ENCODE peak calls at places on chromosomes 2 and 18, in eight cellular contexts. One of them, this sample, is unnamed.

GRCh38 chr2:94725543-94725942 is 145.7 kb upstream of the TEKT4 start:
- DNase-seq in H9: no peak
- DNase-seq in mesendoderm: no peak
- DNase-seq in mammary epithelial cell: no peak
- DNase-seq in osteoblast: no peak
- DNase-seq in HCT116: no peak
- DNase-seq in astrocyte: no peak
- DNase-seq in endothelial cell of umbilical vein: no peak
- DNase-seq in this sample: no peak

GRCh38 chr2:68907923-68908253 is 36.7 kb upstream of the BMP10 start:
- DNase-seq in H9: no peak
- DNase-seq in mesendoderm: no peak
- DNase-seq in mammary epithelial cell: no peak
- DNase-seq in osteoblast: no peak
- DNase-seq in HCT116: no peak
- DNase-seq in astrocyte: no peak
- DNase-seq in endothelial cell of umbilical vein: no peak
- DNase-seq in this sample: no peak

GRCh38 chr2:38622210-38622609 is 19.5 kb upstream of the HNRNPLL start:
- DNase-seq in H9: no peak
- DNase-seq in mesendoderm: no peak
- DNase-seq in mammary epithelial cell: no peak
- DNase-seq in osteoblast: peak; percentile 41
- DNase-seq in HCT116: no peak
- DNase-seq in astrocyte: no peak
- DNase-seq in endothelial cell of umbilical vein: no peak
- DNase-seq in this sample: no peak

GRCh38 chr2:460861-461260 is 173.0 kb upstream of the ALKAL2 start:
- DNase-seq in H9: peak; percentile 1
- DNase-seq in mesendoderm: no peak
- DNase-seq in mammary epithelial cell: peak; percentile 9
- DNase-seq in osteoblast: no peak
- DNase-seq in HCT116: no peak
- DNase-seq in astrocyte: peak; percentile 39
- DNase-seq in endothelial cell of umbilical vein: no peak
- DNase-seq in this sample: peak; percentile 65

GRCh38 chr18:74791501-74792188 is 194.0 kb downstream of the ZNF407 start:
- DNase-seq in H9: no peak
- DNase-seq in mesendoderm: no peak
- DNase-seq in mammary epithelial cell: no peak
- DNase-seq in osteoblast: no peak
- DNase-seq in HCT116: no peak
- DNase-seq in astrocyte: no peak
- DNase-seq in endothelial cell of umbilical vein: no peak
- DNase-seq in this sample: no peak

GRCh38 chr18:79962311-79962710 is 2.1 kb upstream of the HSBP1L1 start:
- DNase-seq in H9: no peak
- DNase-seq in mesendoderm: no peak
- DNase-seq in mammary epithelial cell: peak; percentile 79
- DNase-seq in osteoblast: peak; percentile 98
- DNase-seq in HCT116: peak; percentile 33
- DNase-seq in astrocyte: peak; percentile 74
- DNase-seq in endothelial cell of umbilical vein: no peak
- DNase-seq in this sample: peak; percentile 87

GRCh38 chr2:212871597-212871996 is 279.8 kb downstream of the IKZF2 start:
- DNase-seq in H9: no peak
- DNase-seq in mesendoderm: no peak
- DNase-seq in mammary epithelial cell: no peak
- DNase-seq in osteoblast: no peak
- DNase-seq in HCT116: no peak
- DNase-seq in astrocyte: no peak
- DNase-seq in endothelial cell of umbilical vein: no peak
- DNase-seq in this sample: no peak

GRCh38 chr2:121093735-121094520 is 191.1 kb downstream of the TFCP2L1 start:
- DNase-seq in H9: no peak
- DNase-seq in mesendoderm: no peak
- DNase-seq in mammary epithelial cell: no peak
- DNase-seq in osteoblast: no peak
- DNase-seq in HCT116: no peak
- DNase-seq in astrocyte: no peak
- DNase-seq in endothelial cell of umbilical vein: no peak
- DNase-seq in this sample: no peak

GRCh38 chr2:96538487-96539214 is 2.1 kb downstream of the ARID5A start:
- DNase-seq in H9: peak; percentile 91
- DNase-seq in mesendoderm: peak; percentile 64
- DNase-seq in mammary epithelial cell: peak; percentile 32
- DNase-seq in osteoblast: peak; percentile 44
- DNase-seq in HCT116: no peak
- DNase-seq in astrocyte: peak; percentile 18
- DNase-seq in endothelial cell of umbilical vein: peak; percentile 88
- DNase-seq in this sample: no peak

GRCh38 chr2:148658807-148659722 is 14.5 kb downstream of the EPC2 start:
- DNase-seq in H9: no peak
- DNase-seq in mesendoderm: peak; percentile 60
- DNase-seq in mammary epithelial cell: peak; percentile 67
- DNase-seq in osteoblast: no peak
- DNase-seq in HCT116: no peak
- DNase-seq in astrocyte: peak; percentile 51
- DNase-seq in endothelial cell of umbilical vein: peak; percentile 75
- DNase-seq in this sample: peak; percentile 54

GRCh38 chr18:35099911-35100310 is 58.7 kb downstream of the MAPRE2 start:
- DNase-seq in H9: no peak
- DNase-seq in mesendoderm: no peak
- DNase-seq in mammary epithelial cell: peak; percentile 39
- DNase-seq in osteoblast: no peak
- DNase-seq in HCT116: no peak
- DNase-seq in astrocyte: peak; percentile 51
- DNase-seq in endothelial cell of umbilical vein: no peak
- DNase-seq in this sample: no peak

GRCh38 chr2:194495046-194495445 is 1162.0 kb upstream of the SLC39A10 start:
- DNase-seq in H9: no peak
- DNase-seq in mesendoderm: no peak
- DNase-seq in mammary epithelial cell: no peak
- DNase-seq in osteoblast: no peak
- DNase-seq in HCT116: no peak
- DNase-seq in astrocyte: no peak
- DNase-seq in endothelial cell of umbilical vein: no peak
- DNase-seq in this sample: peak; percentile 13

GRCh38 chr18:74590606-74591005 is 7.1 kb upstream of the ZNF407 start:
- DNase-seq in H9: no peak
- DNase-seq in mesendoderm: no peak
- DNase-seq in mammary epithelial cell: no peak
- DNase-seq in osteoblast: no peak
- DNase-seq in HCT116: no peak
- DNase-seq in astrocyte: no peak
- DNase-seq in endothelial cell of umbilical vein: no peak
- DNase-seq in this sample: no peak

GRCh38 chr2:241067501-241068135 is 34.5 kb downstream of the MTERF4 start:
- DNase-seq in H9: no peak
- DNase-seq in mesendoderm: no peak
- DNase-seq in mammary epithelial cell: no peak
- DNase-seq in osteoblast: peak; percentile 76
- DNase-seq in HCT116: no peak
- DNase-seq in astrocyte: no peak
- DNase-seq in endothelial cell of umbilical vein: no peak
- DNase-seq in this sample: no peak

GRCh38 chr18:31102020-31102684 is at the start of gene DSC2:
- DNase-seq in H9: peak; percentile 80
- DNase-seq in mesendoderm: peak; percentile 79
- DNase-seq in mammary epithelial cell: peak; percentile 78
- DNase-seq in osteoblast: peak; percentile 56
- DNase-seq in HCT116: no peak
- DNase-seq in astrocyte: no peak
- DNase-seq in endothelial cell of umbilical vein: no peak
- DNase-seq in this sample: peak; percentile 34

GRCh38 chr2:100058014-100058310 is 84.4 kb downstream of the AFF3 start:
- DNase-seq in H9: no peak
- DNase-seq in mesendoderm: no peak
- DNase-seq in mammary epithelial cell: no peak
- DNase-seq in osteoblast: peak; percentile 75
- DNase-seq in HCT116: no peak
- DNase-seq in astrocyte: peak; percentile 68
- DNase-seq in endothelial cell of umbilical vein: no peak
- DNase-seq in this sample: no peak

GRCh38 chr18:6001867-6002266 is 106.5 kb upstream of the TMEM200C start:
- DNase-seq in H9: no peak
- DNase-seq in mesendoderm: no peak
- DNase-seq in mammary epithelial cell: no peak
- DNase-seq in osteoblast: no peak
- DNase-seq in HCT116: no peak
- DNase-seq in astrocyte: peak; percentile 61
- DNase-seq in endothelial cell of umbilical vein: no peak
- DNase-seq in this sample: no peak
- H3K4me2 ChIP-seq in H9: no peak overlapping the region
- H3K4me2 ChIP-seq in mesendoderm: no peak overlapping the region
- H3K4me2 ChIP-seq in mammary epithelial cell: no peak overlapping the region
- H3K4me2 ChIP-seq in osteoblast: no peak overlapping the region
- H3K4me2 ChIP-seq in HCT116: no peak overlapping the region
- H3K4me2 ChIP-seq in astrocyte: peak overlapping the region; percentile 4
- H3K4me2 ChIP-seq in endothelial cell of umbilical vein: no peak overlapping the region
- H3K4me2 ChIP-seq in this sample: no peak overlapping the region

DNA sequence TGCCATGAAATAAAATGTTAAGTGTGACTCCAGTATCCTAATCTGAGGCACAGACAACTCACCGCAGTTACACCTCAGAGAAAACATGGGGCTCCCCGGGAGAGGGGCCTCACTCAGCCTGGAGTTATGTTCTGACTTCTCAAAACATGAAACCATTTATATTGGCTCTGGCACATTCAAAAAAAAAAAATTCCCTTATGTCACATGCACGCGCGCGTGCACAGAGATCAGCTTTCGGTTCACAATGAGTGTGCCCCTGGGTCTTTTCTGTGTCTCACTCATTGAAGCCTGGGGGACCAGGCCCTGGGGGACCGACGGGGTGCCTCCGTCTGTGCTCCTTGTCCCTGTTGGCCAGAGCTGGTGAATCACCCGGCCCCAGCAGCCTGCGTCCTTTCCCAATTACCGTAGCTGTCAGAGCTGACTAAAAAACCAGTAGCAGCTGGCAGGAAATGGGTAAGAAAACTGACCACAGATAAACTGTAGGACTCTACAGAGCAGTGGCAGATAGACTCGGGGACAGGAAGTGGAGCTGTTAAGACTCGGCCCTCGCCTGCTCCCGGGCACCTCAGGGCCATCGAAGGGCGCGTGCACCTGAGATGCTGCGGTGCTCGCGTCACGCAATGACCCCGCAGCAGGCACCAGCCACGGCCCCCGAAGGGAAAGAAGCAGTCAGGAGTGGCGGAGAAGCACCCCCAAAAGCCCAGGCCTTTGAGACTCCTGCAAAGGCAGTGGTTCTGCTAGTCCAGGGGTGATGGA is 138.3 kb upstream of the ID2 start:
- DNase-seq in H9: peak; percentile 22
- DNase-seq in mesendoderm: no peak
- DNase-seq in mammary epithelial cell: no peak
- DNase-seq in osteoblast: peak; percentile 98
- DNase-seq in HCT116: no peak
- DNase-seq in astrocyte: peak; percentile 88
- DNase-seq in endothelial cell of umbilical vein: no peak
- DNase-seq in this sample: peak; percentile 78
- H3K27ac ChIP-seq in H9: no peak overlapping the region
- H3K27ac ChIP-seq in mesendoderm: no peak overlapping the region
- H3K27ac ChIP-seq in mammary epithelial cell: no peak overlapping the region
- H3K27ac ChIP-seq in osteoblast: peak overlapping the region; percentile 72
- H3K27ac ChIP-seq in HCT116: no peak overlapping the region
- H3K27ac ChIP-seq in astrocyte: peak overlapping the region; percentile 46
- H3K27ac ChIP-seq in endothelial cell of umbilical vein: no peak overlapping the region
- H3K27ac ChIP-seq in this sample: peak overlapping the region; percentile 6

GRCh38 chr2:134216152-134216829 is 37.6 kb upstream of the MGAT5 start:
- DNase-seq in H9: no peak
- DNase-seq in mesendoderm: no peak
- DNase-seq in mammary epithelial cell: peak; percentile 70
- DNase-seq in osteoblast: no peak
- DNase-seq in HCT116: no peak
- DNase-seq in astrocyte: no peak
- DNase-seq in endothelial cell of umbilical vein: no peak
- DNase-seq in this sample: peak; percentile 72

GRCh38 chr2:134217316-134217715 is 36.6 kb upstream of the MGAT5 start:
- DNase-seq in H9: no peak
- DNase-seq in mesendoderm: no peak
- DNase-seq in mammary epithelial cell: no peak
- DNase-seq in osteoblast: no peak
- DNase-seq in HCT116: no peak
- DNase-seq in astrocyte: no peak
- DNase-seq in endothelial cell of umbilical vein: no peak
- DNase-seq in this sample: no peak

GRCh38 chr2:134218414-134218813 is 35.5 kb upstream of the MGAT5 start:
- DNase-seq in H9: no peak
- DNase-seq in mesendoderm: no peak
- DNase-seq in mammary epithelial cell: no peak
- DNase-seq in osteoblast: no peak
- DNase-seq in HCT116: no peak
- DNase-seq in astrocyte: no peak
- DNase-seq in endothelial cell of umbilical vein: no peak
- DNase-seq in this sample: no peak

GRCh38 chr2:134218928-134219707 is 34.8 kb upstream of the MGAT5 start:
- DNase-seq in H9: no peak
- DNase-seq in mesendoderm: no peak
- DNase-seq in mammary epithelial cell: no peak
- DNase-seq in osteoblast: no peak
- DNase-seq in HCT116: no peak
- DNase-seq in astrocyte: no peak
- DNase-seq in endothelial cell of umbilical vein: no peak
- DNase-seq in this sample: no peak

GRCh38 chr2:134217924-134218323 is 35.9 kb upstream of the MGAT5 start:
- DNase-seq in H9: no peak
- DNase-seq in mesendoderm: no peak
- DNase-seq in mammary epithelial cell: peak; percentile 32
- DNase-seq in osteoblast: no peak
- DNase-seq in HCT116: no peak
- DNase-seq in astrocyte: peak; percentile 22
- DNase-seq in endothelial cell of umbilical vein: no peak
- DNase-seq in this sample: no peak
- H3K4me2 ChIP-seq in H9: no peak overlapping the region
- H3K4me2 ChIP-seq in mesendoderm: no peak overlapping the region
- H3K4me2 ChIP-seq in mammary epithelial cell: no peak overlapping the region
- H3K4me2 ChIP-seq in osteoblast: no peak overlapping the region
- H3K4me2 ChIP-seq in HCT116: no peak overlapping the region
- H3K4me2 ChIP-seq in astrocyte: no peak overlapping the region
- H3K4me2 ChIP-seq in endothelial cell of umbilical vein: no peak overlapping the region
- H3K4me2 ChIP-seq in this sample: no peak overlapping the region

DNA sequence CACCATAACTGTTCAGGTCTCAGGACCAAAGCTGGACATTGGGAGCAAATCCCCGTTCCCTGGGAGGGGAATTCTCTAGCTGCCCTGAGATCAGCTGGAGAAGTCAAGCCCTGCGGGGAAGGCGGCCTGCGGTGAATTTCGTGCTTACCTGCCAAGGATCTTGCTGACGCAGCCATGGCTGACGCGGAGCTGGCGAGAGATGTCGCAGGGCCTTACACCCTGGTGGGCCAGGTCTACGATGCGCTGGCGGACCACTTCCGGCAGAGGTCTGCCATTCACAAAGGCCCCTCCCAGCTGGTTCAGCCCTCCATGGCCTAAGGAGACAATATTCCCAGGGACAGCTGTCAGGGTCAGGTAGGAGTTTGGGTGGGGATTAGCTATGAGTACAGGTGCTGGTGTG is 32.1 kb downstream of the PAX8 start:
- DNase-seq in H9: no peak
- DNase-seq in mesendoderm: no peak
- DNase-seq in mammary epithelial cell: no peak
- DNase-seq in osteoblast: no peak
- DNase-seq in HCT116: no peak
- DNase-seq in astrocyte: no peak
- DNase-seq in endothelial cell of umbilical vein: no peak
- DNase-seq in this sample: no peak
- H3K27ac ChIP-seq in H9: no peak overlapping the region
- H3K27ac ChIP-seq in mesendoderm: no peak overlapping the region
- H3K27ac ChIP-seq in mammary epithelial cell: no peak overlapping the region
- H3K27ac ChIP-seq in osteoblast: no peak overlapping the region
- H3K27ac ChIP-seq in HCT116: no peak overlapping the region
- H3K27ac ChIP-seq in astrocyte: no peak overlapping the region
- H3K27ac ChIP-seq in endothelial cell of umbilical vein: no peak overlapping the region
- H3K27ac ChIP-seq in this sample: no peak overlapping the region

GRCh38 chr2:88066543-88066942 is 1.1 kb upstream of the SMYD1 start:
- DNase-seq in H9: no peak
- DNase-seq in mesendoderm: no peak
- DNase-seq in mammary epithelial cell: no peak
- DNase-seq in osteoblast: peak; percentile 63
- DNase-seq in HCT116: no peak
- DNase-seq in astrocyte: no peak
- DNase-seq in endothelial cell of umbilical vein: no peak
- DNase-seq in this sample: no peak
- H3K4me2 ChIP-seq in H9: no peak overlapping the region
- H3K4me2 ChIP-seq in mesendoderm: no peak overlapping the region
- H3K4me2 ChIP-seq in mammary epithelial cell: no peak overlapping the region
- H3K4me2 ChIP-seq in osteoblast: no peak overlapping the region
- H3K4me2 ChIP-seq in HCT116: no peak overlapping the region
- H3K4me2 ChIP-seq in astrocyte: no peak overlapping the region
- H3K4me2 ChIP-seq in endothelial cell of umbilical vein: no peak overlapping the region
- H3K4me2 ChIP-seq in this sample: no peak overlapping the region

This sample was measured in PC-3.